ENCODE peak calls at places on chromosomes 6 and 20, in seven cellular contexts. N is esophagus squamous epithelium, I is fibroblast of mammary gland, D is IMR-90, H is mesothelial cell of epicardium, E is endothelial cell of umbilical vein, O is MM.1S. T is an unnamed sample.

GRCh38 chr6:168442646-168443045 is 1.7 kb downstream of the SMOC2 start:
- DNase-seq in N (no peak), I (no peak), D (no peak), H (no peak), E (no peak), O (no peak), T (no peak)

GRCh38 chr6:98039876-98040605 is 757.0 kb upstream of the MMS22L start:
- DNase-seq in N (no peak), I (peak; percentile 3), D (peak; percentile 0), H (no peak), E (no peak), O (peak; percentile 6), T (no peak)

GRCh38 chr6:117483004-117483644 is 650 bp downstream of the DCBLD1 start:
- DNase-seq in N (no peak), I (peak; percentile 38), D (peak; percentile 31), H (peak; percentile 67), E (peak; percentile 64), O (peak; percentile 61), T (peak; percentile 60)

GRCh38 chr6:151325075-151326050 is 66.0 kb downstream of the ZBTB2 start:
- DNase-seq in N (no peak), I (peak; percentile 86), D (peak; percentile 73), H (no peak), E (peak; percentile 89), O (no peak), T (peak; percentile 3)

GRCh38 chr20:55415567-55416142 is 589.7 kb downstream of the CBLN4 start:
- DNase-seq in N (no peak), I (peak; percentile 12), D (no peak), H (no peak), E (no peak), O (peak; percentile 36), T (no peak)

GRCh38 chr20:49287555-49288249 is 9.8 kb upstream of the ZNFX1 start:
- DNase-seq in N (no peak), I (peak; percentile 63), D (peak; percentile 73), H (no peak), E (peak; percentile 48), O (no peak), T (no peak)

GRCh38 chr6:3813918-3814317 is 35.3 kb upstream of the FAM50B start:
- DNase-seq in N (no peak), I (no peak), D (no peak), H (no peak), E (no peak), O (no peak), T (no peak)

GRCh38 chr6:169894377-169894960 is 143.0 kb downstream of the ERMARD start:
- DNase-seq in N (no peak), I (no peak), D (no peak), H (no peak), E (no peak), O (no peak), T (no peak)

GRCh38 chr6:49550413-49551125 is at the start of gene C6orf141:
- DNase-seq in N (no peak), I (peak; percentile 27), D (no peak), H (peak; percentile 60), E (peak; percentile 24), O (peak; percentile 61), T (peak; percentile 30)

GRCh38 chr20:8399963-8400362 is 267.9 kb downstream of the PLCB1 start:
- DNase-seq in N (no peak), I (no peak), D (no peak), H (no peak), E (no peak), O (peak; percentile 83), T (no peak)

GRCh38 chr6:144349690-144350132 is 64.6 kb downstream of the UTRN start:
- DNase-seq in N (no peak), I (peak; percentile 64), D (peak; percentile 53), H (no peak), E (peak; percentile 100), O (peak; percentile 49), T (no peak)

GRCh38 chr20:11195899-11196558 is 522.2 kb upstream of the JAG1 start:
- DNase-seq in N (no peak), I (peak; percentile 56), D (peak; percentile 95), H (no peak), E (peak; percentile 57), O (no peak), T (no peak)

GRCh38 chr6:18579869-18580268 is 192.7 kb downstream of the RNF144B start:
- DNase-seq in N (no peak), I (no peak), D (no peak), H (no peak), E (no peak), O (no peak), T (no peak)

GRCh38 chr6:119633461-119633860 is 283.9 kb upstream of the MAN1A1 start:
- DNase-seq in N (no peak), I (no peak), D (no peak), H (no peak), E (peak; percentile 22), O (no peak), T (no peak)

GRCh38 chr6:7236312-7237209 is 76.4 kb downstream of the SSR1 start:
- DNase-seq in N (no peak), I (peak; percentile 14), D (no peak), H (no peak), E (no peak), O (peak; percentile 18), T (no peak)

GRCh38 chr20:2872304-2873009 is 824 bp upstream of the PTPRA start:
- DNase-seq in N (no peak), I (peak; percentile 54), D (peak; percentile 43), H (peak; percentile 57), E (peak; percentile 64), O (peak; percentile 64), T (peak; percentile 45)

GRCh38 chr6:25991785-25992412 is 29.3 kb downstream of the TRIM38 start:
- DNase-seq in N (no peak), I (peak; percentile 58), D (peak; percentile 51), H (peak; percentile 59), E (no peak), O (peak; percentile 62), T (peak; percentile 47)

GRCh38 chr20:51931321-51931720 is 129.0 kb upstream of the SALL4 start:
- DNase-seq in N (no peak), I (no peak), D (no peak), H (no peak), E (no peak), O (no peak), T (no peak)

GRCh38 chr20:45061244-45061643 is 39.7 kb downstream of the KCNS1 start:
- DNase-seq in N (no peak), I (peak; percentile 90), D (peak; percentile 93), H (no peak), E (peak; percentile 61), O (no peak), T (no peak)

GRCh38 chr20:47293524-47294157 is 62.9 kb downstream of the ZMYND8 start:
- DNase-seq in N (no peak), I (no peak), D (no peak), H (no peak), E (no peak), O (no peak), T (no peak)

GRCh38 chr6:159691963-159692287 is 1.1 kb downstream of the SOD2 start:
- DNase-seq in N (no peak), I (no peak), D (no peak), H (no peak), E (no peak), O (no peak), T (no peak)

GRCh38 chr20:17969884-17970409 is 1.1 kb downstream of the MGME1 start:
- DNase-seq in N (no peak), I (peak; percentile 76), D (peak; percentile 70), H (no peak), E (peak; percentile 77), O (peak; percentile 77), T (no peak)

GRCh38 chr6:153816306-153816845 is 222.7 kb upstream of the OPRM1 start:
- DNase-seq in N (no peak), I (no peak), D (no peak), H (no peak), E (no peak), O (no peak), T (no peak)

DNA sequence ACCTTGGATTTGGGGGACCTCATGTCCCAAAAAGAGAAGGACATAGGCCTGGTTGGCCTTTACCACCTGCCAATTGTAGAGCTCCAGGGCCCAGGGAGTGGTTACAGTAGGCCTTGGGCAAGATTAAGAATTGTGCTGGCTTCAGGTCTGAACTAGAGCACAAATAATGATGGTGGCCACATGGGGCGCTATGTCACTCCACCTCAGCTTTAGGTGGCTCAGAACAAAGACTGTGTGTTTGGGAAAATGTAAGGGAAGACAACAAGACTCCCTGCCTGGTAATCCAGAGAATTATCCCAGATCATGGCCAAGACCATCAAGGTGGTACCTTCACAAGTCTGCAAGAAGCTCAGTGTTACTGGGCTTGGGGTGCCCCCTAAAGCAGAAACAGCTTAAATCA is 224.9 kb upstream of the OPRM1 start:
- DNase-seq in N (no peak), I (no peak), D (no peak), H (no peak), E (no peak), O (no peak), T (no peak)
- TF ChIP-seq CTCF in N (no peak), I (no peak), D (no peak), H (no peak), E (no peak), O (peak; percentile 6), T (peak; percentile 36)

GRCh38 chr6:29974901-29975560 is 32.7 kb downstream of the HLA-A start:
- DNase-seq in N (no peak), I (no peak), D (no peak), H (no peak), E (peak; percentile 21), O (no peak), T (no peak)

GRCh38 chr6:29968905-29969304 is 26.6 kb downstream of the HLA-A start:
- DNase-seq in N (no peak), I (no peak), D (no peak), H (no peak), E (no peak), O (no peak), T (no peak)

GRCh38 chr6:29968130-29968529 is 25.8 kb downstream of the HLA-A start:
- DNase-seq in N (no peak), I (peak; percentile 36), D (peak; percentile 41), H (no peak), E (peak; percentile 79), O (no peak), T (no peak)

GRCh38 chr6:29967379-29968010 is 25.2 kb downstream of the HLA-A start:
- DNase-seq in N (no peak), I (peak; percentile 17), D (no peak), H (no peak), E (peak; percentile 89), O (peak; percentile 36), T (no peak)

DNA sequence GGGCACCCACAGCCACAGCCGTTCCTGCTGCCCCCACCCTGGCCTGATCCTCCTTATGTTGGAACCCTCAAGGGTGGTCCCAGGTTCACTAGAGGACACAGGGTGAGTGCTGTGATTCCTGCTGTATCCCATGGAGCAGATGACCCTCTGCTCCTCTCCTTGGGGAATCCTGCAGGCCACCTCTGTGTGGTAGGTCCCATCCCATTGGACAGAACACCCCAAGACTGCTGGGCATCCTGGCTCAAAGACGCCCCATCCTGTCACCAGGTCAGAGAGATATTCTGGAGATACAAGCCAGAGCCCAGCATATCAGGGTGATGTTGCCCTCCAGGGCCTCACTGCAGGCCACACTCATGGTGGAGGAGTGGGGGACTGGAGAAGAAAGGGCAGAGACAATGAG is 28.4 kb downstream of the HLA-A start:
- DNase-seq in N (no peak), I (no peak), D (no peak), H (no peak), E (no peak), O (no peak), T (no peak)
- TF ChIP-seq CTCF in N (no peak), I (no peak), D (no peak), H (no peak), E (no peak), O (no peak), T (no peak)

GRCh38 chr6:13419422-13419821 is 68.0 kb downstream of the GFOD1 start:
- DNase-seq in N (no peak), I (no peak), D (no peak), H (no peak), E (no peak), O (no peak), T (no peak)
- TF ChIP-seq CTCF in N (no peak), I (no peak), D (no peak), H (no peak), E (no peak), O (no peak), T (no peak)

GRCh38 chr6:31058128-31058894 is 48.0 kb downstream of the MUC22 start:
- DNase-seq in N (no peak), I (peak; percentile 97), D (peak; percentile 98), H (no peak), E (peak; percentile 80), O (no peak), T (no peak)
- TF ChIP-seq CTCF in N (peak; percentile 58), I (peak; percentile 51), D (peak; percentile 51), H (peak; percentile 54), E (peak; percentile 60), O (peak; percentile 62), T (peak; percentile 69)